ENCODE peak calls at places on chromosome 15, in ten cellular contexts. One of them, this sample, is unnamed.
A peak's percentile ranks its signal among the peaks of the same experiment; 100 is the strongest.

GRCh38 chr15:90557651-90558084 is 27.9 kb downstream of the CRTC3 start:
- DNase-seq in neural crest cell: no peak
- DNase-seq in HS-5: no peak
- DNase-seq in foreskin keratinocyte: no peak
- DNase-seq in skeletal muscle cell: no peak
- DNase-seq in WERI-Rb-1: no peak
- DNase-seq in hepatic stellate cell: peak; percentile 23
- DNase-seq in AG08396: peak; percentile 33
- DNase-seq in NT2/D1: no peak
- DNase-seq in HTR-8/SVneo: no peak
- DNase-seq in this sample: no peak

GRCh38 chr15:101469520-101470288 is 19.8 kb downstream of the PCSK6 start:
- DNase-seq in neural crest cell: no peak
- DNase-seq in HTR-8/SVneo: no peak
- DNase-seq in hepatic stellate cell: no peak
- DNase-seq in foreskin keratinocyte: no peak
- DNase-seq in HS-5: no peak
- DNase-seq in AG08396: no peak
- DNase-seq in skeletal muscle cell: no peak
- DNase-seq in NT2/D1: no peak
- DNase-seq in WERI-Rb-1: no peak
- DNase-seq in this sample: no peak

GRCh38 chr15:94576889-94577533 is 345.6 kb downstream of the MCTP2 start:
- DNase-seq in WERI-Rb-1: peak; percentile 11
- DNase-seq in HTR-8/SVneo: peak; percentile 4
- DNase-seq in hepatic stellate cell: no peak
- DNase-seq in AG08396: no peak
- DNase-seq in HS-5: no peak
- DNase-seq in NT2/D1: peak; percentile 54
- DNase-seq in skeletal muscle cell: no peak
- DNase-seq in neural crest cell: peak; percentile 12
- DNase-seq in foreskin keratinocyte: peak; percentile 29
- DNase-seq in this sample: no peak

GRCh38 chr15:65377105-65377975 is 462 bp downstream of the IGDCC3 start:
- DNase-seq in skeletal muscle cell: no peak
- DNase-seq in hepatic stellate cell: peak; percentile 50
- DNase-seq in WERI-Rb-1: peak; percentile 34
- DNase-seq in HS-5: no peak
- DNase-seq in NT2/D1: no peak
- DNase-seq in neural crest cell: peak; percentile 48
- DNase-seq in HTR-8/SVneo: peak; percentile 40
- DNase-seq in AG08396: peak; percentile 50
- DNase-seq in foreskin keratinocyte: peak; percentile 30
- DNase-seq in this sample: no peak

GRCh38 chr15:44296625-44297524 is 8.4 kb downstream of the GOLM2 start:
- DNase-seq in WERI-Rb-1: no peak
- DNase-seq in neural crest cell: no peak
- DNase-seq in hepatic stellate cell: peak; percentile 21
- DNase-seq in foreskin keratinocyte: peak; percentile 77
- DNase-seq in HTR-8/SVneo: peak; percentile 48
- DNase-seq in skeletal muscle cell: peak; percentile 30
- DNase-seq in NT2/D1: no peak
- DNase-seq in HS-5: no peak
- DNase-seq in AG08396: peak; percentile 20
- DNase-seq in this sample: no peak

GRCh38 chr15:36428102-36428845 is 151.2 kb upstream of the CDIN1 start:
- DNase-seq in neural crest cell: no peak
- DNase-seq in skeletal muscle cell: peak; percentile 100
- DNase-seq in hepatic stellate cell: peak; percentile 61
- DNase-seq in AG08396: peak; percentile 79
- DNase-seq in foreskin keratinocyte: peak; percentile 100
- DNase-seq in HS-5: peak; percentile 100
- DNase-seq in WERI-Rb-1: no peak
- DNase-seq in HTR-8/SVneo: peak; percentile 68
- DNase-seq in NT2/D1: peak; percentile 20
- DNase-seq in this sample: no peak

GRCh38 chr15:71743861-71744382 is 66.4 kb upstream of the NR2E3 start:
- DNase-seq in NT2/D1: peak; percentile 16
- DNase-seq in skeletal muscle cell: no peak
- DNase-seq in neural crest cell: peak; percentile 67
- DNase-seq in HS-5: no peak
- DNase-seq in AG08396: peak; percentile 56
- DNase-seq in hepatic stellate cell: peak; percentile 50
- DNase-seq in HTR-8/SVneo: no peak
- DNase-seq in foreskin keratinocyte: no peak
- DNase-seq in WERI-Rb-1: peak; percentile 64
- DNase-seq in this sample: peak; percentile 1

GRCh38 chr15:68415501-68416157 is 16.3 kb downstream of the ITGA11 start:
- DNase-seq in HS-5: no peak
- DNase-seq in NT2/D1: no peak
- DNase-seq in WERI-Rb-1: no peak
- DNase-seq in HTR-8/SVneo: no peak
- DNase-seq in foreskin keratinocyte: no peak
- DNase-seq in skeletal muscle cell: no peak
- DNase-seq in hepatic stellate cell: no peak
- DNase-seq in AG08396: no peak
- DNase-seq in neural crest cell: no peak
- DNase-seq in this sample: no peak

GRCh38 chr15:92682772-92683510 is 27.4 kb upstream of the FAM174B start:
- DNase-seq in WERI-Rb-1: no peak
- DNase-seq in hepatic stellate cell: no peak
- DNase-seq in AG08396: no peak
- DNase-seq in skeletal muscle cell: peak; percentile 7
- DNase-seq in HS-5: no peak
- DNase-seq in NT2/D1: no peak
- DNase-seq in HTR-8/SVneo: no peak
- DNase-seq in foreskin keratinocyte: no peak
- DNase-seq in neural crest cell: no peak
- DNase-seq in this sample: no peak

GRCh38 chr15:37981781-37982180 is 47.3 kb downstream of the TMCO5A start:
- DNase-seq in HTR-8/SVneo: peak; percentile 5
- DNase-seq in AG08396: no peak
- DNase-seq in foreskin keratinocyte: peak; percentile 18
- DNase-seq in HS-5: no peak
- DNase-seq in skeletal muscle cell: peak; percentile 14
- DNase-seq in neural crest cell: no peak
- DNase-seq in hepatic stellate cell: peak; percentile 11
- DNase-seq in WERI-Rb-1: peak; percentile 14
- DNase-seq in NT2/D1: no peak
- DNase-seq in this sample: peak; percentile 0

GRCh38 chr15:72800819-72801481 is 17.4 kb upstream of the ADPGK start:
- DNase-seq in HTR-8/SVneo: no peak
- DNase-seq in HS-5: no peak
- DNase-seq in NT2/D1: no peak
- DNase-seq in AG08396: no peak
- DNase-seq in hepatic stellate cell: no peak
- DNase-seq in skeletal muscle cell: peak; percentile 65
- DNase-seq in WERI-Rb-1: no peak
- DNase-seq in neural crest cell: no peak
- DNase-seq in foreskin keratinocyte: no peak
- DNase-seq in this sample: no peak

GRCh38 chr15:70099966-70100494 is 2.3 kb upstream of the TLE3 start:
- DNase-seq in skeletal muscle cell: no peak
- DNase-seq in NT2/D1: no peak
- DNase-seq in hepatic stellate cell: no peak
- DNase-seq in HTR-8/SVneo: no peak
- DNase-seq in HS-5: no peak
- DNase-seq in AG08396: no peak
- DNase-seq in WERI-Rb-1: no peak
- DNase-seq in foreskin keratinocyte: no peak
- DNase-seq in neural crest cell: no peak
- DNase-seq in this sample: no peak

GRCh38 chr15:101168898-101169297 is 83.0 kb downstream of the CHSY1 start:
- DNase-seq in NT2/D1: no peak
- DNase-seq in WERI-Rb-1: no peak
- DNase-seq in foreskin keratinocyte: no peak
- DNase-seq in HS-5: no peak
- DNase-seq in AG08396: no peak
- DNase-seq in neural crest cell: no peak
- DNase-seq in hepatic stellate cell: no peak
- DNase-seq in HTR-8/SVneo: no peak
- DNase-seq in skeletal muscle cell: no peak
- DNase-seq in this sample: no peak

GRCh38 chr15:41989573-41990242 is 17.4 kb upstream of the EHD4 start:
- DNase-seq in neural crest cell: peak; percentile 98
- DNase-seq in foreskin keratinocyte: peak; percentile 41
- DNase-seq in NT2/D1: peak; percentile 61
- DNase-seq in HS-5: peak; percentile 43
- DNase-seq in HTR-8/SVneo: peak; percentile 83
- DNase-seq in skeletal muscle cell: no peak
- DNase-seq in WERI-Rb-1: peak; percentile 86
- DNase-seq in AG08396: peak; percentile 90
- DNase-seq in hepatic stellate cell: peak; percentile 88
- DNase-seq in this sample: peak; percentile 38